ENCODE peak calls at places on chromosomes 4 and X, in six cellular contexts. C is GM12891, Q is HepG2, O is K562, N is H1, E is GM12878. T is an unnamed sample.
A peak's percentile ranks its signal among the peaks of the same experiment; 100 is the strongest.

GRCh38 chr4:86586160-86586572 is 7.9 kb upstream of the PTPN13 start:
- DNase-seq in C (no peak), Q (no peak), O (no peak), N (no peak), E (no peak), T (no peak)

GRCh38 chr4:108156391-108156790 is 12.3 kb downstream of the LEF1 start:
- DNase-seq in C (no peak), Q (no peak), O (no peak), N (no peak), E (no peak), T (no peak)

GRCh38 chrX:12013220-12013619 is 125.1 kb upstream of the FRMPD4 start:
- DNase-seq in C (no peak), Q (no peak), O (no peak), N (no peak), E (no peak), T (no peak)

GRCh38 chr4:71974681-71975080 is 57.1 kb upstream of the NPFFR2 start:
- DNase-seq in C (no peak), Q (no peak), O (no peak), N (no peak), E (no peak), T (no peak)

GRCh38 chr4:6042293-6043063 is 24.2 kb upstream of the C4orf50 start:
- DNase-seq in C (no peak), Q (no peak), O (no peak), N (no peak), E (no peak), T (no peak)

GRCh38 chr4:106746451-106746850 is 289.7 kb downstream of the DKK2 start:
- DNase-seq in C (no peak), Q (no peak), O (no peak), N (no peak), E (no peak), T (no peak)

GRCh38 chrX:357693-358471 is 28.8 kb downstream of the PPP2R3B start:
- DNase-seq in C (no peak), Q (no peak), O (no peak), N (no peak), E (no peak), T (no peak)

GRCh38 chr4:106320235-106320634 is 3.9 kb downstream of the AIMP1 start:
- DNase-seq in C (no peak), Q (no peak), O (no peak), N (no peak), E (no peak), T (no peak)

GRCh38 chrX:125293792-125294780 is 25.6 kb upstream of the TEX13C start:
- DNase-seq in C (no peak), Q (no peak), O (no peak), N (no peak), E (no peak), T (no peak)

GRCh38 chr4:139242511-139243051 is 37.4 kb downstream of the MGARP start:
- DNase-seq in C (no peak), Q (no peak), O (no peak), N (no peak), E (no peak), T (no peak)

GRCh38 chrX:41384041-41384705 is 50.2 kb downstream of the DDX3X start:
- DNase-seq in C (no peak), Q (no peak), O (peak; percentile 68), N (no peak), E (no peak), T (no peak)

GRCh38 chr4:986949-987688 is at the start of gene IDUA:
- DNase-seq in C (peak; percentile 91), Q (peak; percentile 74), O (peak; percentile 91), N (no peak), E (no peak), T (peak; percentile 81)

GRCh38 chr4:101119141-101119540 is 228.2 kb downstream of the PPP3CA start:
- DNase-seq in C (no peak), Q (no peak), O (no peak), N (no peak), E (no peak), T (no peak)

GRCh38 chr4:188971125-188971524 is 831.9 kb downstream of the TRIML1 start:
- DNase-seq in C (no peak), Q (no peak), O (no peak), N (no peak), E (no peak), T (no peak)

GRCh38 chr4:53656421-53656981 is 65.2 kb upstream of the LNX1 start:
- DNase-seq in C (no peak), Q (no peak), O (no peak), N (no peak), E (no peak), T (no peak)

GRCh38 chrX:113539599-113540356 is 699.1 kb upstream of the AMOT start:
- DNase-seq in C (no peak), Q (no peak), O (no peak), N (no peak), E (no peak), T (no peak)

GRCh38 chr4:144360394-144360793 is 219.9 kb upstream of the GYPA start:
- DNase-seq in C (no peak), Q (no peak), O (no peak), N (no peak), E (no peak), T (no peak)

GRCh38 chr4:154602404-154603020 is 9.9 kb downstream of the FGG start:
- DNase-seq in C (no peak), Q (no peak), O (no peak), N (no peak), E (no peak), T (no peak)

GRCh38 chr4:54971474-54971950 is 153.9 kb downstream of the KDR start:
- DNase-seq in C (no peak), Q (peak; percentile 18), O (peak; percentile 51), N (no peak), E (no peak), T (no peak)

GRCh38 chrX:24577091-24577490 is 70.1 kb downstream of the PCYT1B start:
- DNase-seq in C (no peak), Q (no peak), O (no peak), N (no peak), E (no peak), T (no peak)
- TF ChIP-seq POLR2AphosphoS5 in C (no peak), Q (no peak), O (no peak), N (no peak), E (no peak), T (no peak)

DNA sequence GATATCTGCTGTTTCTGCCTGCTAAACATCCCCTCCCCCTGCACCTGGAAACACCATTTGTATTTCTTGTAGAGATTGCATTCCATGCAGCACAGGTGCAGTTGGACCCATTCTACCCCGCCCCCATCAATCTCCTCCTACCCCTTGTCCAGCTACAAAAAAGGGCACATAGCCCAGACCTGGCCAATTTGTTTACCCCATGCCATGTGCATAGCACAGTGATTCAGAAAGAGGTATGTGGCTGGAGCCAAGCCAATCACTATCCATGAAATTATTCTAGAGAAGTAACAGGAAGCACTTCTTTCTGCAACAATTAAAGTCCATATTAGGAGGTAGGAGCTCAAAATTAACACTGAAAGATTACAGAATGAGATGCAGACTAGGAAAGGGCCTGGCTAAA is 20.2 kb upstream of the TMEM184C start:
- DNase-seq in C (no peak), Q (no peak), O (no peak), N (no peak), E (no peak), T (no peak)
- TF ChIP-seq TAF1 in C (no peak), Q (no peak), O (no peak), N (no peak), E (no peak), T (no peak)

GRCh38 chr4:128305942-128306341 is 18.3 kb upstream of the PGRMC2 start:
- DNase-seq in C (no peak), Q (no peak), O (peak; percentile 69), N (no peak), E (no peak), T (no peak)
- TF ChIP-seq POLR2A in C (no peak), Q (no peak), O (no peak), N (no peak), E (no peak), T (no peak)

DNA sequence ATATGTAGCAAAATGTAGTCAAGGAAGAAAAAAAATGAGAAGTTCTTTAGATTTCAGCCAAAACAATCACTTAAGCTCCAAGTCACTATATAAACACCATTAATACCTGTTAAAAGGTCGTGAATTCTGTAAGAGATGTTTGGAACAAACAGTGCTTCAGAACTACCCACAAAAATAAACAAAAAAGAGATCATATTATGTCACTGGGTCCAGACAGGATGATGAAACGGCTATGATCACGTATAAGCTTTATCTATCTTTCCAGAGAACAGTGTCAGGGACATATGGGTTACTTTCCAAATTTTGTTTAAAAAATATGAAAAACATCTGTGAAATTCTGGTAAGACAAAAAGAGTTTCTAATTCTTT is 90.1 kb downstream of the SORBS2 start:
- DNase-seq in C (no peak), Q (peak; percentile 77), O (no peak), N (no peak), E (no peak), T (no peak)
- TF ChIP-seq POLR2AphosphoS5 in C (no peak), Q (no peak), O (no peak), N (no peak), E (no peak), T (no peak)

GRCh38 chr4:84324850-84325249 is 174.2 kb downstream of the NKX6-1 start:
- DNase-seq in C (no peak), Q (no peak), O (no peak), N (no peak), E (no peak), T (no peak)

GRCh38 chr4:84327526-84327925 is 171.6 kb downstream of the NKX6-1 start:
- DNase-seq in C (no peak), Q (no peak), O (no peak), N (no peak), E (no peak), T (no peak)

GRCh38 chr4:84319124-84319523 is 180.0 kb downstream of the NKX6-1 start:
- DNase-seq in C (no peak), Q (no peak), O (no peak), N (no peak), E (no peak), T (no peak)

GRCh38 chr4:84325625-84326024 is 173.5 kb downstream of the NKX6-1 start:
- DNase-seq in C (no peak), Q (no peak), O (no peak), N (no peak), E (no peak), T (no peak)

DNA sequence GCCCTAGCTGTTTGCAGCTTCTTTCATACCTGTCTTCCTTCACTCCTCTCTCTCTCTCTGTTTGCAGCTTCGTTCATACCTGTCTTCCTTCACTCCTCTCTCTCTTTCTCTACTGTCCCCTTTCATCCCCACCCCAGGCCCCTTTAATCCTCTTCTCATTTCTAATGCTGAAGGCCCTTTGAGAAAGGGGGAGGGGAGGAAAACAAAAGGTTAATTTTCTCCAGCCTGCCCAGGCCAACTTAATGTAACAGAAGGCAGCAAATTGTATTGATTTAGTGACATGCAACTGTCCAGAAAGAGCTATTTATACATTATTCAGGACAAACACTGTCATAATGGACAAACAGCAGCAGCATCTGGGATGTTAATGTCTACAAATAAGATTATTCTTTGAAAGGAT is 174.8 kb downstream of the NKX6-1 start:
- DNase-seq in C (no peak), Q (no peak), O (no peak), N (no peak), E (no peak), T (no peak)
- TF ChIP-seq TAF1 in C (no peak), Q (no peak), O (no peak), N (no peak), E (no peak), T (no peak)

T was measured in GM12892.